ENCODE peak calls at places on chromosomes 11 and 22, in six cellular contexts. M is NCI-H1436 treated with DMSO at 0.1 percent for 48 hours; E is GDM1; N is activated CD4-positive, CD25-positive, alpha-beta regulatory T cell treated with anti-CD3 and anti-CD28 coated beads, Interleukin-2, amount 50 U/mL, for 72 hours; I is CD8-positive, alpha-beta T cell; O is HT1080. L is an unnamed sample.

GRCh38 chr22:45418770-45419138 is 5.3 kb downstream of the RIBC2 start:
- DNase-seq in M (no peak), E (no peak), N (no peak), I (no peak), O (no peak), L (no peak)

GRCh38 chr22:20131856-20132685 is 467 bp downstream of the ZDHHC8 start:
- DNase-seq in M (no peak), E (no peak), N (no peak), I (no peak), O (no peak), L (peak; percentile 53)

GRCh38 chr11:46050065-46050464 is 71.2 kb downstream of the PHF21A start:
- DNase-seq in M (no peak), E (no peak), N (no peak), I (no peak), O (peak; percentile 57), L (peak; percentile 62)

GRCh38 chr11:63666874-63667273 is 4.3 kb downstream of the ATL3 start:
- DNase-seq in M (no peak), E (no peak), N (no peak), I (no peak), O (no peak), L (peak; percentile 33)

GRCh38 chr22:37174964-37175363 is 13.1 kb downstream of the C1QTNF6 start:
- DNase-seq in M (no peak), E (no peak), N (no peak), I (no peak), O (no peak), L (no peak)

GRCh38 chr22:44042822-44043221 is 18.7 kb downstream of the PARVB start:
- DNase-seq in M (no peak), E (no peak), N (no peak), I (no peak), O (no peak), L (no peak)

GRCh38 chr22:18095101-18095805 is 15.4 kb upstream of the TUBA8 start:
- DNase-seq in M (no peak), E (no peak), N (no peak), I (no peak), O (peak; percentile 39), L (no peak)

GRCh38 chr22:28600546-28601143 is 79.0 kb downstream of the TTC28 start:
- DNase-seq in M (peak; percentile 46), E (peak; percentile 11), N (no peak), I (no peak), O (peak; percentile 47), L (peak; percentile 18)

GRCh38 chr11:68610452-68611116 is 73.8 kb upstream of the GAL start:
- DNase-seq in M (no peak), E (no peak), N (no peak), I (no peak), O (no peak), L (no peak)

GRCh38 chr11:47986742-47987141 is 6.4 kb downstream of the PTPRJ start:
- DNase-seq in M (no peak), E (no peak), N (no peak), I (no peak), O (peak; percentile 51), L (no peak)

GRCh38 chr22:42366815-42367581 is 65.2 kb downstream of the NFAM1 start:
- DNase-seq in M (no peak), E (no peak), N (no peak), I (no peak), O (no peak), L (no peak)

GRCh38 chr11:12692238-12693074 is 18.2 kb downstream of the TEAD1 start:
- DNase-seq in M (no peak), E (no peak), N (no peak), I (no peak), O (peak; percentile 89), L (peak; percentile 68)

L was measured in AG08396.